ENCODE peak calls at places on chromosomes 2 and 18, in eight cellular contexts. P is EL; J is stimulated activated CD4-positive, alpha-beta T cell treated with anti-CD3 and anti-CD28 coated beads, Interleukin-1b, Interleukin-23, amount 100 ng/mL, for 48 hours; Z is Peyer's patch; M is WERI-Rb-1; F is LHCN-M2; K is iPS-NIHi11; Y is endothelial cell. Q is an unnamed sample.

GRCh38 chr18:50973367-50974126 is 5.7 kb downstream of the ELAC1 start:
- DNase-seq in J (peak), M (no peak), K (no peak), Z (no peak), Y (no peak), P (peak), F (peak), Q (peak)

GRCh38 chr18:43211059-43211458 is 66.2 kb downstream of the SYT4 start:
- DNase-seq in J (no peak), M (no peak), Y (no peak), K (no peak), Z (no peak), F (no peak), P (no peak), Q (no peak)

GRCh38 chr2:64376926-64377325 is 77.0 kb upstream of the LGALSL start:
- DNase-seq in P (no peak), K (no peak), J (no peak), Y (no peak), F (no peak), M (no peak), Z (no peak), Q (no peak)

GRCh38 chr2:136305517-136306192 is 187.7 kb upstream of the CXCR4 start:
- DNase-seq in M (peak), K (no peak), Z (no peak), J (peak), F (no peak), P (no peak), Y (no peak), Q (no peak)

GRCh38 chr2:70118798-70119454 is 31.6 kb downstream of the PCBP1 start:
- DNase-seq in K (peak), M (peak), Z (no peak), J (no peak), Y (no peak), P (no peak), F (no peak), Q (peak)

GRCh38 chr2:25256486-25256875 is 85.2 kb downstream of the DNMT3A start:
- DNase-seq in F (no peak), M (no peak), P (no peak), J (no peak), Z (no peak), K (no peak), Y (no peak), Q (no peak)

GRCh38 chr2:164644036-164644700 is 22.9 kb upstream of the GRB14 start:
- DNase-seq in M (no peak), F (no peak), J (no peak), Y (no peak), P (no peak), K (no peak), Z (no peak), Q (no peak)

GRCh38 chr2:100392715-100393114 is 24.8 kb downstream of the CHST10 start:
- DNase-seq in K (no peak), M (no peak), J (no peak), Z (no peak), Y (no peak), F (no peak), P (no peak), Q (no peak)

GRCh38 chr2:40642261-40642660 is 190.4 kb upstream of the SLC8A1 start:
- DNase-seq in K (no peak), Y (no peak), P (no peak), J (no peak), M (no peak), F (no peak), Z (no peak), Q (no peak)

GRCh38 chr2:52710810-52711618 is 1056.6 kb upstream of the CHAC2 start:
- DNase-seq in M (no peak), P (no peak), F (no peak), K (no peak), Z (no peak), J (no peak), Y (no peak), Q (no peak)

GRCh38 chr2:11356760-11357159 is 12.3 kb upstream of the ROCK2 start:
- DNase-seq in F (no peak), K (no peak), J (no peak), Y (no peak), P (no peak), Z (no peak), M (no peak), Q (no peak)

GRCh38 chr2:72710418-72711152 is 115.2 kb downstream of the EXOC6B start:
- DNase-seq in J (no peak), K (no peak), F (no peak), M (no peak), Z (no peak), P (no peak), Y (no peak), Q (no peak)

GRCh38 chr2:237603718-237604362 is 13.3 kb upstream of the RAB17 start:
- DNase-seq in M (no peak), F (peak), Y (peak), Z (no peak), P (peak), K (no peak), J (peak), Q (peak)

GRCh38 chr2:100670232-100670631 is 107.4 kb downstream of the PDCL3 start:
- DNase-seq in K (no peak), P (peak), Z (no peak), Y (no peak), F (no peak), M (no peak), J (no peak), Q (peak)

GRCh38 chr18:809985-810642 is 1.9 kb downstream of the YES1 start:
- DNase-seq in J (no peak), K (no peak), Z (no peak), M (no peak), Y (no peak), P (no peak), F (no peak), Q (no peak)

GRCh38 chr2:112794131-112794733 is 9.9 kb upstream of the IL1A start:
- DNase-seq in Y (no peak), M (no peak), K (no peak), J (peak), F (peak), Z (no peak), P (peak), Q (peak)

GRCh38 chr2:30708491-30709290 is 98.6 kb downstream of the CAPN13 start:
- DNase-seq in P (no peak), Z (no peak), F (no peak), J (no peak), M (no peak), K (peak), Y (no peak), Q (no peak)

GRCh38 chr2:12701786-12702660 is 14.7 kb upstream of the TRIB2 start:
- DNase-seq in K (no peak), J (no peak), P (peak), M (peak), Y (no peak), F (peak), Z (no peak), Q (no peak)

GRCh38 chr18:74513883-74514205 is 17.7 kb downstream of the CNDP2 start:
- DNase-seq in K (no peak), Z (no peak), F (no peak), P (no peak), Y (no peak), M (no peak), J (no peak), Q (no peak)

GRCh38 chr18:46894124-46894523 is 23.2 kb downstream of the PIAS2 start:
- DNase-seq in Y (no peak), F (no peak), M (no peak), P (no peak), K (no peak), J (no peak), Z (no peak), Q (no peak)

GRCh38 chr18:61855127-61855991 is 37.4 kb downstream of the RNF152 start:
- DNase-seq in K (no peak), M (no peak), F (no peak), J (no peak), Z (no peak), Y (no peak), P (no peak), Q (no peak)

GRCh38 chr2:6986894-6987487 is 69.8 kb downstream of the RNF144A start:
- DNase-seq in Y (no peak), M (no peak), F (no peak), J (no peak), K (no peak), Z (no peak), P (no peak), Q (peak)

GRCh38 chr2:232537079-232537478 is 2.4 kb upstream of the CHRNG start:
- DNase-seq in F (no peak), Y (peak), P (no peak), M (peak), K (peak), J (no peak), Z (peak), Q (peak)

GRCh38 chr18:49970288-49970687 is 157.0 kb upstream of the ACAA2 start:
- DNase-seq in K (no peak), F (no peak), P (no peak), J (no peak), Y (no peak), Z (no peak), M (no peak), Q (no peak)

GRCh38 chr2:70035344-70035844 is 51.9 kb upstream of the PCBP1 start:
- DNase-seq in M (no peak), P (peak), K (no peak), Y (no peak), J (no peak), F (no peak), Z (no peak), Q (no peak)

GRCh38 chr2:205366336-205367060 is 315.8 kb upstream of the NRP2 start:
- DNase-seq in P (no peak), M (no peak), Y (no peak), J (no peak), K (no peak), Z (no peak), F (no peak), Q (no peak)

Q was measured in HepG2.